ENCODE peak calls at places on chromosomes 3 and 15, in five cellular contexts. W, I, L, A and Z are unnamed samples.

GRCh38 chr15:39934415-39935044 is 615 bp downstream of the EIF2AK4 start:
- DNase-seq in W (no peak), I (no peak), L (no peak), A (peak), Z (no peak)

GRCh38 chr3:141289228-141289772 is 57.7 kb downstream of the PXYLP1 start:
- DNase-seq in W (no peak), I (no peak), L (no peak), A (no peak), Z (no peak)

GRCh38 chr3:164748626-164749025 is 329.7 kb downstream of the SI start:
- DNase-seq in W (no peak), I (no peak), L (no peak), A (no peak), Z (no peak)

GRCh38 chr3:134351421-134351820 is 22.8 kb downstream of the AMOTL2 start:
- DNase-seq in W (no peak), I (no peak), L (no peak), A (peak), Z (no peak)

GRCh38 chr3:106114848-106115247 is 246.0 kb upstream of the CBLB start:
- DNase-seq in W (no peak), I (no peak), L (no peak), A (peak), Z (no peak)

GRCh38 chr3:155676252-155676981 is 68.5 kb downstream of the PLCH1 start:
- DNase-seq in W (peak), I (no peak), L (no peak), A (peak), Z (no peak)

GRCh38 chr3:10520118-10520517 is 14.7 kb upstream of the ATP2B2 start:
- DNase-seq in W (no peak), I (no peak), L (no peak), A (no peak), Z (no peak)

GRCh38 chr3:111729087-111729846 is 129.8 kb upstream of the PHLDB2 start:
- DNase-seq in W (peak), I (no peak), L (peak), A (peak), Z (peak)

GRCh38 chr15:90401499-90401898 is 13.5 kb downstream of the IQGAP1 start:
- DNase-seq in W (no peak), I (no peak), L (no peak), A (no peak), Z (no peak)

GRCh38 chr3:115975353-115975752 is 352.0 kb downstream of the GAP43 start:
- DNase-seq in W (no peak), I (no peak), L (no peak), A (peak), Z (peak)

GRCh38 chr3:115287198-115287597 is 140.1 kb upstream of the ZBTB20 start:
- DNase-seq in W (no peak), I (no peak), L (no peak), A (no peak), Z (no peak)

GRCh38 chr3:184789314-184789998 is 22.5 kb upstream of the VPS8 start:
- DNase-seq in W (no peak), I (no peak), L (no peak), A (no peak), Z (no peak)

GRCh38 chr3:149813367-149814281 is 609 bp downstream of the RNF13 start:
- DNase-seq in W (peak), I (peak), L (no peak), A (peak), Z (no peak)

GRCh38 chr15:91027677-91028076 is 5.3 kb upstream of the VPS33B start:
- DNase-seq in W (no peak), I (no peak), L (no peak), A (no peak), Z (no peak)

GRCh38 chr3:109268181-109268580 is 48.1 kb downstream of the DPPA2 start:
- DNase-seq in W (no peak), I (no peak), L (no peak), A (no peak), Z (no peak)

GRCh38 chr15:45794304-45794703 is 159.5 kb downstream of the SQOR start:
- DNase-seq in W (no peak), I (no peak), L (no peak), A (no peak), Z (no peak)

GRCh38 chr3:106609666-106610301 is 741.0 kb upstream of the CBLB start:
- DNase-seq in W (peak), I (peak), L (no peak), A (peak), Z (peak)

GRCh38 chr3:4721511-4721911 is 228.4 kb downstream of the ITPR1 start:
- DNase-seq in W (peak), I (no peak), L (no peak), A (peak), Z (peak)

GRCh38 chr3:130345487-130346079 is at the start of gene COL6A5:
- DNase-seq in W (no peak), I (no peak), L (peak), A (peak), Z (no peak)

GRCh38 chr15:83682476-83683162 is 28.7 kb downstream of the ADAMTSL3 start:
- DNase-seq in W (no peak), I (no peak), L (no peak), A (no peak), Z (no peak)

GRCh38 chr3:42702066-42702951 is at the start of gene HHATL:
- DNase-seq in W (no peak), I (peak), L (peak), A (no peak), Z (no peak)

GRCh38 chr3:190596341-190597285 is 82.7 kb downstream of the IL1RAP start:
- DNase-seq in W (no peak), I (no peak), L (no peak), A (no peak), Z (no peak)